ENCODE peak calls at places on chromosome 22, in six cellular contexts. B, E, F, O, N and V are unnamed samples.
A peak's percentile ranks its signal among the peaks of the same experiment; 100 is the strongest.

GRCh38 chr22:46515208-46516111 is 22.0 kb downstream of the CELSR1 start:
- DNase-seq in N (no peak), F (peak; percentile 45), B (peak; percentile 14), O (no peak), E (no peak), V (no peak)

GRCh38 chr22:49608228-49608627 is 219.4 kb downstream of the BRD1 start:
- DNase-seq in O (no peak), E (no peak), F (no peak), N (no peak), B (no peak), V (no peak)

GRCh38 chr22:32158712-32159533 is at the start of gene C22orf42:
- DNase-seq in F (no peak), E (no peak), O (peak; percentile 62), N (no peak), B (no peak), V (no peak)

GRCh38 chr22:44355688-44356070 is 42.9 kb upstream of the SHISAL1 start:
- DNase-seq in F (no peak), O (no peak), N (no peak), E (no peak), B (no peak), V (no peak)

GRCh38 chr22:19844423-19845368 is 10.0 kb downstream of the GNB1L start:
- DNase-seq in F (peak; percentile 40), B (peak; percentile 13), E (peak; percentile 48), O (no peak), N (peak; percentile 77), V (no peak)

GRCh38 chr22:46075764-46076531 is 74.4 kb upstream of the PPARA start:
- DNase-seq in F (no peak), O (no peak), N (no peak), E (no peak), B (no peak), V (no peak)

GRCh38 chr22:19578180-19579004 is 54.2 kb upstream of the CLDN5 start:
- DNase-seq in B (no peak), E (no peak), F (no peak), N (no peak), O (no peak), V (no peak)

GRCh38 chr22:20420157-20420842 is 17.3 kb downstream of the SCARF2 start:
- DNase-seq in O (no peak), B (no peak), F (no peak), E (no peak), N (no peak), V (no peak)

GRCh38 chr22:49960967-49961600 is 512 bp downstream of the PIM3 start:
- DNase-seq in O (no peak), F (no peak), B (peak; percentile 45), N (peak; percentile 79), E (peak; percentile 71), V (no peak)

GRCh38 chr22:38080468-38080846 is 3.5 kb downstream of the SLC16A8 start:
- DNase-seq in B (no peak), E (no peak), N (no peak), F (no peak), O (no peak), V (no peak)

GRCh38 chr22:37824674-37825641 is 1.8 kb downstream of the GALR3 start:
- DNase-seq in B (no peak), O (peak; percentile 63), N (peak; percentile 39), E (peak; percentile 72), F (no peak), V (no peak)

GRCh38 chr22:38871360-38872171 is 450 bp downstream of the CBX6 start:
- DNase-seq in N (peak; percentile 43), E (peak; percentile 59), B (peak; percentile 52), F (no peak), O (no peak), V (no peak)

GRCh38 chr22:26318975-26319374 is 110.1 kb upstream of the ASPHD2 start:
- DNase-seq in E (no peak), N (peak; percentile 71), B (no peak), O (no peak), F (no peak), V (no peak)

GRCh38 chr22:38886333-38886732 is 14.3 kb upstream of the CBX6 start:
- DNase-seq in N (no peak), B (no peak), E (no peak), O (no peak), F (no peak), V (no peak)

GRCh38 chr22:38989461-38989860 is 7.3 kb downstream of the APOBEC3B start:
- DNase-seq in B (no peak), N (no peak), F (no peak), E (no peak), O (no peak), V (no peak)

GRCh38 chr22:47198801-47199251 is 436.4 kb downstream of the TBC1D22A start:
- DNase-seq in N (no peak), F (no peak), E (peak; percentile 13), O (no peak), B (no peak), V (no peak)

GRCh38 chr22:19291580-19292261 is at the start of gene CLTCL1:
- DNase-seq in O (peak; percentile 85), N (peak; percentile 69), B (peak; percentile 72), E (peak; percentile 92), F (peak; percentile 58), V (peak; percentile 80)

GRCh38 chr22:38176170-38176741 is 5.4 kb downstream of the PLA2G6 start:
- DNase-seq in O (no peak), B (peak; percentile 95), F (peak; percentile 98), N (peak; percentile 55), E (no peak), V (no peak)

GRCh38 chr22:32733900-32734299 is 67.6 kb upstream of the TIMP3 start:
- DNase-seq in E (no peak), O (no peak), N (peak; percentile 29), B (no peak), F (no peak), V (no peak)

GRCh38 chr22:41991111-41991510 is 7.5 kb upstream of the WBP2NL start:
- DNase-seq in O (no peak), E (no peak), N (no peak), F (no peak), B (no peak), V (no peak)

GRCh38 chr22:18955696-18956095 is 19.6 kb upstream of the PRODH start:
- DNase-seq in N (no peak), B (no peak), E (no peak), F (no peak), O (no peak), V (no peak)

GRCh38 chr22:45462034-45462655 is 40.5 kb upstream of the FBLN1 start:
- DNase-seq in O (peak; percentile 55), E (no peak), N (peak; percentile 82), B (no peak), F (no peak), V (no peak)

GRCh38 chr22:38835888-38836301 is 7.9 kb downstream of the NPTXR start:
- DNase-seq in B (peak; percentile 7), E (no peak), F (peak; percentile 69), N (no peak), O (no peak), V (no peak)

GRCh38 chr22:24950272-24950902 is 2.1 kb upstream of the KIAA1671 start:
- DNase-seq in O (peak; percentile 93), B (no peak), N (no peak), E (peak; percentile 76), F (peak; percentile 8), V (no peak)
- H2AFZ ChIP-seq in O (no peak overlapping the region), B (no peak overlapping the region), N (peak overlapping the region; percentile 52), E (no peak overlapping the region), F (no peak overlapping the region), V (peak overlapping the region; percentile 88)

GRCh38 chr22:43088616-43088978 is 594 bp downstream of the TTLL1 start:
- DNase-seq in N (no peak), O (no peak), B (no peak), E (no peak), F (no peak), V (no peak)
- H3K23ac ChIP-seq in N (no peak overlapping the region), O (no peak overlapping the region), B (no peak overlapping the region), E (no peak overlapping the region), F (peak overlapping the region; percentile 63), V (no peak overlapping the region)

GRCh38 chr22:30562391-30562790 is 12.1 kb downstream of the GAL3ST1 start:
- DNase-seq in N (peak; percentile 50), E (no peak), B (no peak), F (no peak), O (no peak), V (no peak)

GRCh38 chr22:30564045-30564765 is 10.3 kb downstream of the GAL3ST1 start:
- DNase-seq in F (no peak), O (no peak), N (no peak), E (no peak), B (no peak), V (no peak)

GRCh38 chr22:30564766-30565118 is 9.7 kb downstream of the GAL3ST1 start:
- DNase-seq in E (no peak), N (no peak), O (peak; percentile 52), F (no peak), B (no peak), V (no peak)

GRCh38 chr22:30559889-30560288 is 13.3 kb upstream of the SEC14L6 start:
- DNase-seq in B (no peak), N (no peak), E (no peak), F (no peak), O (no peak), V (no peak)

DNA sequence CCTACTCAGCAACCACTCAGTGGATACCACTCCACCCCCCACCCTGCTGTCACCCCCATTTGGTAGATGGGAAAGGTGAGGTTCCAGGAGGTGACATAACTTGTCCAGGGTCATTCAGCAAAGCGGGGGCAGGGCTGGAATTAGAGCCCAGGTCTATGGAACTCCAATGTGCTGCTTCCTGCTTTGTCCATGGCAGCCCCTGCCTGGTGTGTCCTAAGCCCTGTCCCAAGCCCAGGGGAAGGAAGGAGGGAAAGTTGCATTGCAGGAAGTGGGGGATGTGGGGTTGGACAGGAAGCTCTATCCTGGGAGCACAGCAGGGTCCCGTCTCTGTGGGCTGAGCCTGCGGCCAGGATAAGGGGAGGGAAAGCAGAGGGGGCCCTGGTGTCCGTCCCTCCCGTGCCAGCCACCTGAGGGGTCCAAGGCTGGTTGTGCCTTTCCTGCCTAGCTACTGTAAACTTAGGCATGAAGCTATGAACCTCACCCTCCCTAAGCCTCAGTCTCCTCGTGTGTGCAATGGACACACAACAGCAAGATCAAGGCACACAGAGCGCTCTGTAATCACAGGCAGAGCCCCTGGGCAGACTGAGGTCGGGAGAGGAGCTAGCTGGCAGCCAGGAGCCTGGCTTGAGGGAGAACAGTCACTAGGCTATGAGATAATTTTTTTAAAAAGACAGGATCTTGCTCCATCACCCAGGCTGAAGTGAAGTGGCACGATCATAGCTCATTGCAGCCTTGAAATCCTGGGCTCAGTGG is 12.9 kb downstream of the GAL3ST1 start:
- DNase-seq in N (no peak), O (peak; percentile 66), E (no peak), F (no peak), B (no peak), V (no peak)
- H2AK5ac ChIP-seq in N (no peak overlapping the region), O (no peak overlapping the region), E (peak overlapping the region; percentile 55), F (no peak overlapping the region), B (peak overlapping the region; percentile 92), V (peak overlapping the region; percentile 64)

DNA sequence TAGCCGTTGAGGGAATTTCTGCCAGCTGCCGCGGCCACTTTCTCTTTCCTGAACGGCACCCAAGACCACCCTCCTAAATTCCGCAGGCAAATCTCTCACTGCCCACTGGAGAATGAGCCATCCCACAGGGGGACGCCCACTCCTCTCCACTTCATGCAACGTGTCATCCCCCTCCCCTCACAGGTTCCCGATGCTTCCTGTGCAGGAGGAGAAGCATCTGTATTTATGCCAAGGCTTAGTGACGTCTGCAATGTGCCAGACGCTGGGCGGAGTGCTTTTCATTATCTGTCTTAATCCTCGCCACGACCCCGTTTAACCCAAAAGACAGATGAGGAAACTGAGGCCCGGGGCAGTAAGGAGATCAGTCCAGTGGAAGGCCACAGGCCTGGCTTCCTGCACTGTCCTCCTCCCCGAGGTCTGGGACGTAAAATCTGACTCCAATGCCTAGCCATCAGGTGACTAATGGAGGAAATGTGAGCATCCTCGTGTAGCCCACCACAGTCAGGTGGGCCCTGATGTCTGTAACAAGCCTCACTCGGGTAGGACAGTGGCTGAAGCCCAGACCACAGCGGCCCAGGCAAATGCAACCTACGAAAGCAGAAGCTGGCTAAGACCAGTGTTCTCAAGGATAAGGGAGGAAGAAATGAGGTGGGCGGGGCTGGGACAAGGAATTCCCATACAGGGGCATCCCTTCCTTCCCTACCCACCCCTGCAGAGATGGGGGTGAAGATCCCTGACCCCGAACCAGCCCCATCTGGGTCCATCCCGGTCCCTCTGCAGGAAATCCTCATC is 23.1 kb downstream of the MN1 start:
- DNase-seq in N (no peak), E (no peak), B (no peak), O (no peak), F (no peak), V (no peak)
- H2AFZ ChIP-seq in N (no peak overlapping the region), E (no peak overlapping the region), B (no peak overlapping the region), O (no peak overlapping the region), F (peak overlapping the region; percentile 3), V (no peak overlapping the region)